ENCODE peak calls at places on chromosomes 5 and 9, in four cellular contexts. G is WTC11, F is K562, D is HepG2. C is an unnamed sample.

GRCh38 chr5:134533115-134533815 is 7.8 kb downstream of the JADE2 start:
- DNase-seq in F (no peak), G (no peak), D (no peak), C (no peak)

GRCh38 chr9:134267305-134268265 is 58.7 kb upstream of the RXRA start:
- DNase-seq in F (no peak), G (peak), D (peak), C (no peak)

GRCh38 chr5:171957591-171958251 is 48.7 kb downstream of the FBXW11 start:
- DNase-seq in D (peak), F (no peak), G (no peak), C (peak)

GRCh38 chr9:89606049-89606481 is 1.3 kb downstream of the GADD45G start:
- DNase-seq in G (peak), F (peak), D (peak), C (no peak)

GRCh38 chr9:12760758-12761157 is 14.1 kb upstream of the LURAP1L start:
- DNase-seq in F (no peak), D (no peak), G (no peak), C (no peak)

GRCh38 chr9:108640211-108640610 is 215.6 kb downstream of the ACTL7B start:
- DNase-seq in F (no peak), D (no peak), G (no peak), C (no peak)

GRCh38 chr5:128674837-128675446 is 136.9 kb upstream of the FBN2 start:
- DNase-seq in D (peak), F (peak), G (peak), C (no peak)

GRCh38 chr9:133881671-133882381 is 110.3 kb downstream of the VAV2 start:
- DNase-seq in D (no peak), G (no peak), F (no peak), C (no peak)

GRCh38 chr5:147855774-147856069 is 22.8 kb upstream of the SCGB3A2 start:
- DNase-seq in G (no peak), D (no peak), F (no peak), C (no peak)

GRCh38 chr5:36655171-36655570 is 48.8 kb downstream of the SLC1A3 start:
- DNase-seq in D (no peak), G (no peak), F (no peak), C (no peak)

GRCh38 chr9:17600962-17601593 is 22.2 kb downstream of the SH3GL2 start:
- DNase-seq in D (no peak), G (no peak), F (no peak), C (no peak)

GRCh38 chr5:2897276-2897990 is 146.0 kb upstream of the IRX2 start:
- DNase-seq in G (no peak), D (no peak), F (no peak), C (no peak)

DNA sequence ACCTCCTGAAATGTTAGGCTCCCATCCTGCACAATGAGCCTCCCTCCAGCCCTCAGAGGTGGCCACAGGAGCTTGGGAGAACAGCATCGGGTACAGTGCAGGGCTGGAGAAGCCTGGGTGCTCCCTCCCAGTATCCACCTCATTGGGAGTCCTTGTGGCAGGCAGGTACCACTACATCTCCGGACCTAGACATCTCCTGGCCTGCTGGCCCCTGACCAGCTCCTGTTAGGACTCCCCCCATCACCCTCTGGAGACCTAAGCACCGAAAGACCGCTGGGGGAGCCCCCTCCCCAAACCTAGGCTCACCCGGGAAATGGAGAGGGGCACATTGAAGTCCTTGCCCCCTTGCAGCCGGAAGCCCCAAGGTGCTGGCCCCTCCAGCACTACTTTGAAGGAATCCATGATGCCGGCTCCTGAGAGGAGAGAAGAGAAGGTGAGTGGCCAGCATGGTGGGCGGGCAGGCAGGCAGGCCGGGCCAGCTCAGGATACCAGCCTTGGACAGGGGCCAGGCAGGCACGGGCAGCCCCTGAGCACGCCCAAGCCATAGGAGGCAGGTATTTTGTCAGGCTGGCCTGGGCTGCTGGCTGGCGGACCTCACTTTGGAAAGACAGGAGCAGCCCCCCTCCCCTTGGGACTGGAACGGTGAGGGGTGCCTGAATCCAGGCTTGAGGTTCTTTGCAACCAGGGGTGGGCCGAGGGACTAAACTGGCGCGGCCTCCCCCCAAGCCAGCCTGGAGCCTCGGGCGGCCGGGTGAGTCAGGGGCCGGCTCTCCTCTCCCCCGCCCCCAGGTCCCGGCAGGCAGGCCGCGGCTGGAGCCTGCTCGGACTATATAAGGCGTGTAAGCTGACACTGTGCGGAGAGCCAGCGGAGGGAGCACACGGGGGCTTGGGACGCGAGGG is 1.0 kb downstream of the PDLIM7 start:
- DNase-seq in D (peak), F (peak), G (peak), C (no peak)
- TF ChIP-seq NR2C2 in D (no peak), F (peak), G (no peak), C (no peak)

GRCh38 chr5:29367176-29367833 is 1826.2 kb upstream of the CDH6 start:
- DNase-seq in G (no peak), D (peak), F (no peak), C (no peak)
- TF ChIP-seq NR2C2 in G (no peak), D (no peak), F (no peak), C (no peak)

DNA sequence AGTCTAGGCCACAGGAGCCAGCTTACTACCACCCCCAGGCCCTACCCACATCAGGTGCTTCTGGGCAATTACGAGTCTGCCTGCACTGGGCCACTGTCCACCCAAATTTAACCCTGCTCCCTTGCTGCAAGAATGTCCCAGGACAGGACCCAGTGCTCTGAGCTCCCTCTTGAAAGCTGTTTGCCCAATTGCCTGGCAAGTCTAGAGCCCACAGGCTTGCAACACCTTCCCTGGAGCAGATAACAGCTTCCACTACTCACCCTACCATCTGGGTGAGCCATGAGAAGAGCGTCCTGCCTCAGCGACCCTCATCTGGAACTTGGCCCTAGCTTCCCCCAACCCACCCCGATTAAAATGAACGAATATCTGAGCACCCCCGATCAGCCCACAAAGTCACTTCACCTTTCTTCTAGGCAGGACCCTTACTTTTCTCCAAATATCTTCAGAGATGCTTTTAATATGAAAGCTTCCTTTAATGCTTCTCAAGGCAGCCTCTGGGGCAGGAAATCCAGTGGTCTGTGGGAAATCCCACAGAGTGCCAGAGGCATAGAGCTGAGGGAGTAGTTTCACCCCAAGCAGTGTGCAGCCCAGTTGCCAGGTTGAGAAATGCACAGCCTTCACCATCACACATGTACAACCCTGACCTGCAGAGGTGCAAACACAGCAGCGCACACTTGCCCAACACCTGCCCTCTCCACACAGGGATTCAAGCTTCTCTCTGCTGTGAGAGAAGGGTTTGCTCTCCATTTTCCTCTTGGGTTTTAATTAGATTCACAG is 10.6 kb downstream of the ACSL6 start:
- DNase-seq in F (no peak), D (peak), G (no peak), C (no peak)
- TF ChIP-seq NR2C2 in F (no peak), D (no peak), G (no peak), C (no peak)

DNA sequence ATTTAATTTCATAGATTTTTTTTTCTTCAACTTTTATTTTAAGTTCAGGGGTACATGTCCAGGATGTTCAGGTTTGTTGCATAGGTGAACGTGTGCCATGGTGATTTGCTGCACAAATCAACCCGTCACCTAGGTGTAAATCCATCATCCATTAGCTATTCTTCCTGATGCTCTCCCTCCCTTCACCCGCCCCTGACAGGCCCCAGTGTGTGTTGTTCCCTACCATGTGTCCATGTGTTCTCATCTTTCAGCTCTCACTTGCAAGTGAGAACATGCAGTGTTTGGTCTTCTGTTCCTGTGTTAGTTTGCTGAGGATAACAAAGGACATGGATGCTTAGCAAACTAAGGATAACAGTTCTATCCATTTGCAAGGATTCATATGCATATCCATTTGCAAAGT is 209.1 kb upstream of the ADCY2 start:
- DNase-seq in G (no peak), D (no peak), F (no peak), C (no peak)
- TF ChIP-seq NR2C2 in G (no peak), D (no peak), F (no peak), C (no peak)

DNA sequence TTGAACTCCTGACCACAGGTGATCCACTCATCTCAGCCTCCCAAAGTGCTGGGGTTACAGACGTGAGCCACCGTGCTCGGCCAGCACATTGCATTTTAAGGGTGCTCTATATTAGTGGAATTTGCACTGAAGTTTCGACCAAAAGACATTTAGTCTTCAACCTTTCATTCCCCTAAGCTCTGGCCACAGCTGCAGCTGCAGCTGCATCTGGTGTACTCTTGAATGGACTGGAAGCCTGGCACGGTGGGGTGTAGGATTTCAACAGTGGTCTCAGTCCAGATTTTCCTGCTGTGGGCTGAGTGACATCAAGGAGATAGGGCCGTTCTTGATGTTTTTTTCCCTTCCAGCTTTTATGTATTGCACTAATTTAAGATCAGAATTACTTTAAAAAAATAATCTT is 255.2 kb downstream of the PDZD2 start:
- DNase-seq in G (no peak), D (no peak), F (no peak), C (no peak)
- TF ChIP-seq NR2C2 in G (no peak), D (no peak), F (no peak), C (no peak)

DNA sequence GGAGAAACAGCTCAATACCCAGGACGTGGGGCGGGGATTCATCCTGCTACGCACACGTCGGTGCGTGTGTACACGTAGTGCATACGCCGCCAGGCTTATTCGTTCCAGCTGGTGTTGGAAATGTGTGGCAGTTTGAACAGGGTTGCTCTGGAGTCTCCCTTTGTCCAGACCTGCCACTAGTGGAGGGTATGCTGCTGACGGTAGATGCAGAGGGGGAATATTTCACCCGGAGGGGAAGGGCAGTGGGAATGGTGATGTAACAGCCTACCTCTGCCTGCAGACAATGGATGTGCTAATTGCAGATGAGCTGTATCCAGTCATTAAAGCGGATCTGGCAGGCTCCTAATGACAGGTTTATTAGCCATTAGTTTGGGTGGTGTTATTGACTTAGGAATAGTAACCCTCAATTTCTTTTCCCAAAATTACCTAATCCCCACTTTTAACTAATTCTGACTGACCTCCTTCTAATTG is 142.7 kb downstream of the PAX5 start:
- DNase-seq in D (no peak), G (no peak), F (no peak), C (no peak)
- TF ChIP-seq NR2C2 in D (no peak), G (no peak), F (no peak), C (no peak)

DNA sequence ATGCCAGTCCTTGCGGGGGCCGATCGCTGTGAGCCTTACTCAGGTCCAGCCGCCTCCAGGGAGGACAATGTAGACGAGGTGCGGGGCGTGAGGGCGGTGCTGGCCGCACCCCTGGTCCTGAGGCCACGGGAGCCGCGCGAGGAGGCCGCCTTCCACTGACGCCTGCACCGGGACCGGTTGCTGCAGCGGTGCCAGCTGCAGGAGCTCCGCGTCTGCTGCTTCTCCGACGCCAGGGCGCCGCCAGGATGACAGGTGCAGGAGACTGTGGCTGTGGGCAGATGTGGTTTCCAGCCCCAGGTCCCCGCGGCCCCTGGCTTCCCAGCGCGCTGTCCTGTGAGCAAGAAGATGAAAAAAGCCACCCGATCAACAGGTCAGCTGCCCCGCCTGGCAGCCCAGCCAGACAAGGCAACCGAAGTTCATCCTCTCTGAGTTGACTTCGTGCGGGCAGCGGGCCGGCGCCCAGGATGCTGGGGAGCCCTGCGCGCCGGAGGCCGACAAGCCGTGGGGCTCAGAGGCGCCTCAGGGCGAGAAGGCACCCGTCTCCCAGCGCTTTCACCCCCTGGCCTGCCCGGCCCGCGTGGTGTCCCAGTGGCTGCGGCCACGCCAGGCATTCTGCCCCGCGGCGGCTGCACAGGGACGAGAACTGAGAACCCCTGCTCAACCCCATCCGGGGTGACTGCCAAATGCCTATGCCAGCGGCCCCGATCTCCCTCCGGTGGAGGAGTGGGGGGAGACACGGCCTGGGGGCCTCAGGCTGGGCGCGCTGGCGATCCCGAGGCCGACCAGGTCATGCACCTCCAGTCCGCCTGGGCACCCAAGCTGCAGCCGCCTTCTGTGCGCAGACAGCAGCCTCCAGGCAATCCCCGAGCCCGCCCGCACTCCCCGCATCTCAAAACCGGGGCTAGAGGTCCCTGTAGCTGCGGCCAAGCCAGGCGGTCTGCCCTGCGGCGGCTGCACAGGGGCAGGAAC is 43.4 kb upstream of the BICD2 start:
- DNase-seq in G (peak), D (no peak), F (no peak), C (no peak)
- TF ChIP-seq NR2C2 in G (no peak), D (no peak), F (no peak), C (no peak)

GRCh38 chr5:162067651-162068411 is at the start of gene GABRG2:
- DNase-seq in G (no peak), D (no peak), F (no peak), C (no peak)
- TF ChIP-seq NR2C2 in G (no peak), D (no peak), F (no peak), C (no peak)

C was measured in GM12878.